ENCODE peak calls at places on chromosomes 2 and 18, in five cellular contexts. A is left lung, E is HFFc6, X is GM13977, W is ovary. K is an unnamed sample.

GRCh38 chr2:127423476-127423840 is 5.2 kb downstream of the PROC start:
- DNase-seq in A (no peak), E (no peak), X (no peak), W (no peak), K (no peak)

GRCh38 chr2:172821370-172822338 is 86.0 kb downstream of the RAPGEF4 start:
- DNase-seq in A (no peak), E (no peak), X (no peak), W (no peak), K (no peak)

GRCh38 chr2:212832211-212833195 is 293.9 kb upstream of the ERBB4 start:
- DNase-seq in A (peak; percentile 80), E (no peak), X (peak; percentile 12), W (no peak), K (peak; percentile 7)

GRCh38 chr18:23612434-23613090 is 26.3 kb upstream of the NPC1 start:
- DNase-seq in A (no peak), E (no peak), X (no peak), W (no peak), K (no peak)

GRCh38 chr2:98473995-98474780 is 29.5 kb downstream of the INPP4A start:
- DNase-seq in A (no peak), E (no peak), X (no peak), W (no peak), K (peak; percentile 52)

GRCh38 chr2:176821350-176821749 is 391.2 kb upstream of the HNRNPA3 start:
- DNase-seq in A (no peak), E (no peak), X (no peak), W (no peak), K (no peak)

GRCh38 chr2:74735544-74735943 is 81.5 kb downstream of the SEMA4F start:
- DNase-seq in A (no peak), E (no peak), X (no peak), W (no peak), K (no peak)

GRCh38 chr2:196941398-196942078 is 15.0 kb upstream of the PGAP1 start:
- DNase-seq in A (no peak), E (no peak), X (no peak), W (no peak), K (no peak)

GRCh38 chr2:72004201-72004915 is 143.3 kb downstream of the CYP26B1 start:
- DNase-seq in A (no peak), E (no peak), X (no peak), W (no peak), K (no peak)

GRCh38 chr2:48715042-48715899 is 40.3 kb downstream of the LHCGR start:
- DNase-seq in A (peak; percentile 49), E (no peak), X (no peak), W (no peak), K (no peak)

GRCh38 chr18:2980607-2980923 is 32.4 kb downstream of the LPIN2 start:
- DNase-seq in A (no peak), E (no peak), X (no peak), W (no peak), K (no peak)

GRCh38 chr18:40366521-40366920 is 1588.5 kb upstream of the PIK3C3 start:
- DNase-seq in A (no peak), E (no peak), X (no peak), W (no peak), K (no peak)

GRCh38 chr2:197427204-197427603 is 7.6 kb downstream of the SF3B1 start:
- DNase-seq in A (no peak), E (no peak), X (no peak), W (no peak), K (no peak)

GRCh38 chr2:29749041-29749440 is 172.3 kb downstream of the ALK start:
- DNase-seq in A (no peak), E (no peak), X (no peak), W (no peak), K (peak; percentile 18)

GRCh38 chr2:102321954-102322719 is 10.8 kb downstream of the IL1RL1 start:
- DNase-seq in A (no peak), E (no peak), X (no peak), W (no peak), K (no peak)

GRCh38 chr18:75904416-75904815 is 476.9 kb upstream of the SMIM21 start:
- DNase-seq in A (no peak), E (no peak), X (no peak), W (no peak), K (no peak)

GRCh38 chr2:205411558-205411957 is 270.7 kb upstream of the NRP2 start:
- DNase-seq in A (no peak), E (no peak), X (no peak), W (no peak), K (no peak)

GRCh38 chr2:203936535-203936934 is at the start of gene ICOS:
- DNase-seq in A (no peak), E (no peak), X (no peak), W (no peak), K (no peak)

GRCh38 chr2:36618381-36618780 is 20.4 kb upstream of the FEZ2 start:
- DNase-seq in A (no peak), E (peak; percentile 66), X (peak; percentile 45), W (no peak), K (peak; percentile 42)

GRCh38 chr2:35973737-35974132 is 381.8 kb upstream of the CRIM1 start:
- DNase-seq in A (no peak), E (no peak), X (no peak), W (no peak), K (no peak)

GRCh38 chr2:95231723-95232122 is 24.4 kb downstream of the ZNF892 start:
- DNase-seq in A (no peak), E (peak; percentile 49), X (peak; percentile 59), W (no peak), K (peak; percentile 47)

GRCh38 chr2:227052879-227053278 is 111.1 kb downstream of the COL4A4 start:
- DNase-seq in A (no peak), E (no peak), X (no peak), W (no peak), K (no peak)

GRCh38 chr2:12452211-12452610 is 264.5 kb upstream of the TRIB2 start:
- DNase-seq in A (no peak), E (no peak), X (no peak), W (no peak), K (no peak)

GRCh38 chr18:22307528-22307927 is 110.2 kb downstream of the CTAGE1 start:
- DNase-seq in A (no peak), E (no peak), X (no peak), W (no peak), K (no peak)

GRCh38 chr18:45962461-45962860 is 4.7 kb downstream of the EPG5 start:
- DNase-seq in A (no peak), E (peak; percentile 70), X (no peak), W (no peak), K (no peak)

GRCh38 chr2:44974064-44974715 is 32.7 kb downstream of the SIX3 start:
- DNase-seq in A (no peak), E (peak; percentile 41), X (no peak), W (no peak), K (no peak)

GRCh38 chr2:235967358-235967757 is 200.8 kb downstream of the GBX2 start:
- DNase-seq in A (no peak), E (no peak), X (no peak), W (no peak), K (no peak)

DNA sequence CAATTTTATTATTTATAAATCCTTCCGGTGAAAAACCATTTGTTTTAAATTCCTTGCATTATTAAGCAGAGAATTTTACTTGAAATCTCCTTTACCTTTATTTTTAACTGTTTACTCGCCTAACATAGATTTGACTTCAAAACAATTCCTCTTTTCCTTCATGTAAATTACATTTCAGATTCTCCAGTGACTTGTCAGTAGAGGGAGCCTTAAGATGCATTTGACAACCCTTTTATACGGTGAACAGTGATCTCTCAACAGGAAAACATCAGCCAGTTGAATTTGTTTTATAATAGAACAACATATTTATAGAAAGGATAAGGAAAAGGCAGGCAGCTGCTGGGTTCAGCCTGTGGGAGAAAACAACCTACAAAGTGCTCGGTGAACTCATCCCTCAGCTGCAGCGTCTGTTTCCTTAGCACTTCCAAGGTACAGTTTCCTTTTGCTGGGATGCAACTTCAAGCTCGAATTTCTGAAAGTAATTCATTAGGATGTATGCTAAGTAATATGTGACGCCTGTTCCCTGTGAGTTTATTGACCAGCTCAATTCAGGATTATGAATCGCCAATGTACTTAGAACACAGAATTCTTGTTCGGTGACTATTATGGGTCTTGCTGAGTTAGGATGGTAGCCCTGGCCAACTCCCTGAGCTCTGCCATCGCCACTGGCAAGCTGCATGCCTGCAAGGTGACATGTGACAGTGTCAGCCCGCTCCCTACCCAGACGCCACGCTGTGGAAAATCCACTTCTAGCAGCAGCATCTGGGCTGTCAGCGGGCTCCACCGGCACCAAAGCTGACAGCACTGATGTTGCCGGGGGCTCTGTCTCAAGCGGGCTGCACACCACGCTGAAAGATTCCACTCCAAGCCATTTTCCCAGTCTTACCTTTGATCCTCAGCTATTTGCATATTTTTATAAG is 100.9 kb downstream of the MYT1L start:
- DNase-seq in A (no peak), E (no peak), X (no peak), W (no peak), K (no peak)
- TF ChIP-seq CTCF in A (no peak), E (peak; percentile 24), X (no peak), W (no peak), K (no peak)

GRCh38 chr2:77428946-77429345 is 93.2 kb downstream of the LRRTM4 start:
- DNase-seq in A (no peak), E (no peak), X (no peak), W (no peak), K (no peak)

GRCh38 chr2:77434880-77435279 is 87.3 kb downstream of the LRRTM4 start:
- DNase-seq in A (no peak), E (no peak), X (no peak), W (no peak), K (no peak)
- TF ChIP-seq CTCF in A (no peak), E (no peak), X (peak; percentile 2), W (no peak), K (no peak)

GRCh38 chr2:232296766-232297525 is 81.6 kb upstream of the ALPP start:
- DNase-seq in A (no peak), E (no peak), X (no peak), W (no peak), K (no peak)

GRCh38 chr2:232299927-232300674 is 78.5 kb upstream of the ALPP start:
- DNase-seq in A (no peak), E (no peak), X (no peak), W (no peak), K (no peak)

GRCh38 chr2:232299084-232299483 is 79.5 kb upstream of the ALPP start:
- DNase-seq in A (no peak), E (no peak), X (no peak), W (no peak), K (no peak)

GRCh38 chr2:232304236-232304635 is 74.3 kb upstream of the ALPP start:
- DNase-seq in A (no peak), E (no peak), X (no peak), W (no peak), K (no peak)

GRCh38 chr2:232300894-232301387 is 77.6 kb upstream of the ALPP start:
- DNase-seq in A (no peak), E (peak; percentile 5), X (no peak), W (no peak), K (no peak)
- TF ChIP-seq CTCF in A (no peak), E (no peak), X (no peak), W (no peak), K (no peak)

DNA sequence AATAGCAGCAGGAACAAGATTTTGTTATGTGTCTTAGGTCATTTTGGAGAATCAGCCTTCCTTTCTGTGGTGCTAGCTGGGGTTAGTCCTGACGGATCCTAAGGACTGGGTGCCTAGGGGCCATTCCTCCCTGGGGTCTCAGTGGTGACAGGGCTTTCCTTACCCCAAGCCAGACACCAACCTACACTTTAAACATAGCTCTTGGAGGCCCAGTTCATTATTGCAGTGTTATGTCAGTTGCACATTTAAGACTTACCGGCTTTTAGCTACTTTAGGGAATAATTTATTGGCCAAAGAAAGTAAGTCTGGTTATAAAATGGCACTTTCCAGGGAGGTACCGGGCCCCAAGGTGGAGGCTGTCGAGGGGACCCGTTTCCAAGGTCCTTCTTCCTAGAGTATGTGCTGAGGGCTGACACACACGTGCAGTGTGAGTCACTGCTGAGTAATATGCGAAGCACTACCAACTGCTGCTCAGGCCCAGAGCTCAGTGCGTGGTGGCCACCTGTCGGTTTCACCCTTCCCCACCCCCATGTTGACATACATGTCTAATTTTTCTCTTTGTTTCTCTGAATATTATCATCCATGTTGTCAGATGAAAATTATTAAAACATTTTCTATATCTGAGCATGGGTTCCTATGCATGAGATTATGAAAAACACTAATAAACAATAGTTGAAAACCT is 37.0 kb upstream of the GRHL1 start:
- DNase-seq in A (no peak), E (peak; percentile 61), X (peak; percentile 68), W (no peak), K (peak; percentile 71)
- TF ChIP-seq CTCF in A (no peak), E (peak; percentile 54), X (peak; percentile 52), W (no peak), K (peak; percentile 53)